ENCODE peak calls at places on chromosome 11, in five cellular contexts. G, X, P, V and W are unnamed samples.
A peak's percentile ranks its signal among the peaks of the same experiment; 100 is the strongest.

GRCh38 chr11:19173004-19173689 is 28.6 kb downstream of the CSRP3 start:
- DNase-seq in G (no peak), X (no peak), P (no peak), V (no peak), W (no peak)

GRCh38 chr11:33194455-33194854 is 33.2 kb upstream of the CSTF3 start:
- DNase-seq in G (no peak), X (no peak), P (no peak), V (no peak), W (no peak)

GRCh38 chr11:48168815-48169214 is 47.8 kb upstream of the OR4B1 start:
- DNase-seq in G (no peak), X (no peak), P (no peak), V (no peak), W (no peak)

GRCh38 chr11:16002942-16003341 is 353.4 kb downstream of the SOX6 start:
- DNase-seq in G (no peak), X (no peak), P (no peak), V (no peak), W (no peak)

GRCh38 chr11:31628111-31628510 is 118.5 kb downstream of the ELP4 start:
- DNase-seq in G (no peak), X (no peak), P (no peak), V (no peak), W (no peak)

GRCh38 chr11:48107188-48107704 is 109.4 kb upstream of the OR4B1 start:
- DNase-seq in G (peak; percentile 83), X (peak; percentile 67), P (no peak), V (peak; percentile 66), W (peak; percentile 26)

GRCh38 chr11:72591785-72592490 is 82.3 kb downstream of the PDE2A start:
- DNase-seq in G (peak; percentile 83), X (no peak), P (no peak), V (no peak), W (no peak)

GRCh38 chr11:108670381-108670930 is 5.6 kb downstream of the DDX10 start:
- DNase-seq in G (no peak), X (no peak), P (no peak), V (no peak), W (no peak)

GRCh38 chr11:96755752-96756151 is 365.9 kb downstream of the JRKL start:
- DNase-seq in G (no peak), X (no peak), P (no peak), V (no peak), W (no peak)

GRCh38 chr11:60872124-60872951 is 5.0 kb downstream of the ZP1 start:
- DNase-seq in G (no peak), X (peak; percentile 73), P (no peak), V (no peak), W (peak; percentile 48)

GRCh38 chr11:1647901-1648721 is 18.5 kb downstream of the KRTAP5-5 start:
- DNase-seq in G (no peak), X (no peak), P (no peak), V (no peak), W (no peak)

GRCh38 chr11:14974723-14975587 is 2.8 kb upstream of the CALCA start:
- DNase-seq in G (peak; percentile 40), X (peak; percentile 20), P (peak; percentile 64), V (peak; percentile 47), W (no peak)

GRCh38 chr11:73157141-73158010 is 15.3 kb upstream of the FCHSD2 start:
- DNase-seq in G (peak; percentile 77), X (peak; percentile 81), P (peak; percentile 32), V (no peak), W (peak; percentile 72)

GRCh38 chr11:95255523-95256165 is 24.6 kb upstream of the SESN3 start:
- DNase-seq in G (peak; percentile 24), X (no peak), P (no peak), V (no peak), W (no peak)

GRCh38 chr11:93728792-93729128 is 12.5 kb downstream of the TAF1D start:
- DNase-seq in G (peak; percentile 10), X (no peak), P (no peak), V (no peak), W (no peak)

GRCh38 chr11:57974132-57974531 is 49.5 kb upstream of the OR9Q1 start:
- DNase-seq in G (no peak), X (no peak), P (no peak), V (no peak), W (no peak)

GRCh38 chr11:35933572-35933925 is 10.3 kb upstream of the LDLRAD3 start:
- DNase-seq in G (no peak), X (no peak), P (no peak), V (no peak), W (no peak)

GRCh38 chr11:117528061-117528780 is 200.6 kb downstream of the CEP164 start:
- DNase-seq in G (no peak), X (no peak), P (no peak), V (no peak), W (no peak)

GRCh38 chr11:1880746-1881441 is 10.8 kb downstream of the PRR33 start:
- DNase-seq in G (no peak), X (no peak), P (no peak), V (no peak), W (no peak)

GRCh38 chr11:441418-442274 is at the start of gene ANO9:
- DNase-seq in G (peak; percentile 71), X (no peak), P (peak; percentile 84), V (peak; percentile 58), W (peak; percentile 59)

GRCh38 chr11:94031625-94032024 is 10.5 kb downstream of the HEPHL1 start:
- DNase-seq in G (no peak), X (no peak), P (no peak), V (no peak), W (no peak)

GRCh38 chr11:1928038-1928890 is 8.8 kb downstream of the TNNT3 start:
- DNase-seq in G (no peak), X (no peak), P (no peak), V (no peak), W (no peak)

GRCh38 chr11:77171885-77172665 is 44.0 kb downstream of the MYO7A start:
- DNase-seq in G (no peak), X (no peak), P (peak; percentile 54), V (no peak), W (no peak)

GRCh38 chr11:111236355-111236754 is 9.2 kb upstream of the POU2AF2 start:
- DNase-seq in G (no peak), X (peak; percentile 5), P (no peak), V (no peak), W (no peak)

DNA sequence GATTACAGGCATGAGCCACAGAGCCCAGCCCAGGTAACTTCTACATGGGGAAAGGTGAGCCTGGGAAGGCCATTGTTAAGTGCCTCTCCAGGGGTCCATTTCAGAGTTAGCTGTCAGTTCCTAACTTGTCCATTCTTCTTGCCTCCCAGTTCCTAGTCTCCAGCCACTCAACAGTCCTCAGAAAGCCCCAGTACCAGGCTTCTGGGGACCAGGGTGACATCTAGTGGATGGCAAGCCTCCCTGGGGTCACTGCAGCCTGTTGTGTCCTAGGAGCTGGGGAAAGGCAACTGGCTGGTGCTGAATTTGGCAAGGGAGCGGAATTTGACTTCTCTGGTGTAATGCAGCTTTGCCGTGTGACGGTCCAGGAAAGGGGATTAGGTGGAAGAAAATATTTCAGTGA is 2.1 kb downstream of the LGALS12 start:
- DNase-seq in G (peak; percentile 41), X (no peak), P (peak; percentile 59), V (peak; percentile 51), W (peak; percentile 44)
- TF ChIP-seq CTCF in G (peak; percentile 68), X (no peak), P (peak; percentile 33), V (peak; percentile 57), W (peak; percentile 52)

DNA sequence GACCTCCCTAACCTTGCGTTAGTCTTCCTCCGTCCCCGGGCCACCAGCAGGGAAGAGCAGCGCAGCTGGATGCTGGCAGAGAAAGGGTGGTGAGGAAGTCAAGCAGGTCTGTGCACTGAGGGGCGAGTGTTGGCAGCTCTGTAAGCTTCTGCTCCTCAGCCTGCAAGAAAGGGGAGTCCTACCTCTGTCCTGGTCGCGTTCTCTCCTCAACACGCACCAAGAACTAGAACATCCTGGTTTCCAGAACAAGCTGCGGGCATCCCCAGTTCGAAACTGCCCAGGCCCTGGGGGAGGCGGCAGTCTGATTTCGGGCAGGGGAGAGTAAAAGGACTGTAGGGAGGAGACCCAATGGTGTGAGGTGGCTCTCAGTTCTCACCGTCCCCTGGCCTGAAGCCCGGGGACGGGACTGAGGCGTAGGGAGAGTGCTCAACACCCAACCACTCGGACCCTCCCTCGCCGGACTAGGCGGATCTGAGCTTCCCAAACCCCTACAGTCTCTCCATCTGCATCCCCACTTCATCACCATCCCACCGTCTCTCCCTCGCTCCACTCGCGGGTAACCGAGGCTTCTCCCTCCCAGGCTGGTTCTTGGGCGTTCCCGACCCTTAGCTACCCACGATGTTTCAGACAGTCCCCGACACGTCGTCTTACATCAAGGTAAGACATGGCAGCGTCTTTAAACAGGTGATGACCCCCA is 7.7 kb upstream of the FLI1 start:
- DNase-seq in G (no peak), X (no peak), P (no peak), V (no peak), W (no peak)
- H2AFZ ChIP-seq in G (no peak overlapping the region), X (peak overlapping the region; percentile 80), P (no peak overlapping the region), V (no peak overlapping the region), W (no peak overlapping the region)

DNA sequence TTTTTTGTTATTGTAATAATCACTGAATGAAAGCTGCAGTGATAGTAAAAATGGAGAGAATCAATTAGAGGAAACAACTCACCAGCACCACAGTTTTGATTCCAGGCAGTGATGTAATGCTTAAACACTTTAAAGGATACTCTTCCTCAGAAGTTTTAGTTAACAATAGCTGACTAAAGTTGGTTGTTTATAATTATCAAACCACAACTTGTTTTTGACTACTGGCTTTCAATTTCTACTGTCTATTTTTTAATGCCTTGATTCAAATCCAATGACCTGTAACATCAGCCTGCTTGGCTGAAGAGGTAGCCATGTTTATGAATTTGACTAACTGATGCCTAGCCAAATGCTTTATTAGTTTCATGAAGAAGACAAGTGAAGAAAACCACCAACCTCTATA is 18.2 kb upstream of the CASP12 start:
- DNase-seq in G (no peak), X (peak; percentile 56), P (no peak), V (no peak), W (no peak)
- H3K27ac ChIP-seq in G (no peak overlapping the region), X (no peak overlapping the region), P (no peak overlapping the region), V (no peak overlapping the region), W (no peak overlapping the region)

DNA sequence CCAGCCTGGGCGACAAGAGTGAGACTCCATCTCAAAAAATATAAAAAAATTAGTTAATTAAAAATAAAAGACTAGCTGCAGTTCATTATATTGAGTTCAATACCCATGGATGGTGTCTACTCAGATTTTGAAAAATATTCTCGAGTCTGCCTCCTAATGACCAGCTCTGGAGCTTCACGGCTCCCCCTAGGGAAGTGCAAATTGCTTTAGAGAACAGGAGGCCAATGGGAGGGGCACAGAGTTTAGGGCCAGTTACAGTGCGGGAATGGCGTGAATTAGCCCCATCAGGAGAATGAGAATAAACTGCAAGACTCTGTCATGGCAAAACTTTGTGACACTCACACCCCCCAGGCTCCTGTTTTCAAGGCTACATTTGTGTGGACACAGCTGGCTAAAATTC is 4.6 kb downstream of the FGF4 start:
- DNase-seq in G (no peak), X (no peak), P (no peak), V (no peak), W (no peak)
- TF ChIP-seq CTCF in G (no peak), X (no peak), P (no peak), V (no peak), W (no peak)

GRCh38 chr11:114366331-114367243 is 33.7 kb downstream of the C11orf71 start:
- DNase-seq in G (no peak), X (peak; percentile 92), P (no peak), V (peak; percentile 87), W (peak; percentile 32)
- H2AFZ ChIP-seq in G (no peak overlapping the region), X (peak overlapping the region; percentile 70), P (no peak overlapping the region), V (peak overlapping the region; percentile 36), W (no peak overlapping the region)

GRCh38 chr11:82988936-82989627 is 82.6 kb downstream of the RAB30 start:
- DNase-seq in G (peak; percentile 45), X (peak; percentile 33), P (peak; percentile 37), V (no peak), W (no peak)
- H3K27ac ChIP-seq in G (no peak overlapping the region), X (no peak overlapping the region), P (no peak overlapping the region), V (no peak overlapping the region), W (no peak overlapping the region)

GRCh38 chr11:91513734-91514133 is 710.9 kb upstream of the FAT3 start:
- DNase-seq in G (no peak), X (no peak), P (no peak), V (peak; percentile 55), W (no peak)
- TF ChIP-seq CTCF in G (peak; percentile 33), X (peak; percentile 17), P (peak; percentile 43), V (peak; percentile 77), W (peak; percentile 51)